ENCODE peak calls at places on chromosome 17, in seven cellular contexts. G, J, M, L, N, O and F are unnamed samples.

GRCh38 chr17:39364236-39365025 is 37.0 kb downstream of the FBXL20 start:
- DNase-seq in G (peak), J (no peak), M (no peak), L (no peak), N (no peak), O (no peak), F (peak)

GRCh38 chr17:64348666-64349065 is 42.0 kb downstream of the PECAM1 start:
- DNase-seq in G (no peak), J (peak), M (no peak), L (no peak), N (no peak), O (no peak), F (no peak)

GRCh38 chr17:38871247-38871991 is 1.6 kb downstream of the LASP1 start:
- DNase-seq in G (peak), J (peak), M (no peak), L (peak), N (no peak), O (peak), F (no peak)

GRCh38 chr17:38605230-38605851 is 411 bp downstream of the SRCIN1 start:
- DNase-seq in G (no peak), J (no peak), M (no peak), L (no peak), N (no peak), O (no peak), F (no peak)

GRCh38 chr17:76077582-76078110 is 1.3 kb upstream of the ZACN start:
- DNase-seq in G (no peak), J (no peak), M (peak), L (no peak), N (no peak), O (no peak), F (no peak)

GRCh38 chr17:50210249-50211225 is 9.1 kb upstream of the COL1A1 start:
- DNase-seq in G (peak), J (peak), M (peak), L (peak), N (no peak), O (no peak), F (peak)

GRCh38 chr17:22193113-22193512 is 500.8 kb downstream of the KCNJ18 start:
- DNase-seq in G (no peak), J (no peak), M (no peak), L (no peak), N (no peak), O (no peak), F (no peak)

GRCh38 chr17:12094336-12094735 is 73.7 kb downstream of the MAP2K4 start:
- DNase-seq in G (no peak), J (no peak), M (no peak), L (no peak), N (no peak), O (no peak), F (no peak)

GRCh38 chr17:2906907-2907306 is 110.7 kb downstream of the RAP1GAP2 start:
- DNase-seq in G (no peak), J (no peak), M (no peak), L (no peak), N (no peak), O (peak), F (no peak)

GRCh38 chr17:80695979-80696378 is 151.3 kb downstream of the RPTOR start:
- DNase-seq in G (no peak), J (no peak), M (no peak), L (peak), N (no peak), O (no peak), F (no peak)

GRCh38 chr17:59829217-59830006 is 63.3 kb downstream of the TUBD1 start:
- DNase-seq in G (peak), J (no peak), M (no peak), L (peak), N (no peak), O (peak), F (no peak)

GRCh38 chr17:29178750-29179231 is 1.4 kb downstream of the MYO18A start:
- DNase-seq in G (no peak), J (peak), M (no peak), L (no peak), N (no peak), O (no peak), F (no peak)

GRCh38 chr17:55774834-55775233 is 24.0 kb downstream of the PCTP start:
- DNase-seq in G (no peak), J (no peak), M (no peak), L (no peak), N (no peak), O (no peak), F (no peak)

GRCh38 chr17:72205357-72205756 is 84.5 kb downstream of the SOX9 start:
- DNase-seq in G (no peak), J (no peak), M (peak), L (no peak), N (no peak), O (no peak), F (no peak)

GRCh38 chr17:80761421-80761871 is 216.8 kb downstream of the RPTOR start:
- DNase-seq in G (peak), J (peak), M (no peak), L (peak), N (no peak), O (no peak), F (peak)

GRCh38 chr17:51850206-51850605 is 308.3 kb downstream of the CA10 start:
- DNase-seq in G (no peak), J (no peak), M (no peak), L (no peak), N (no peak), O (peak), F (no peak)
- TF ChIP-seq CTCF in G (no peak), J (no peak), M (no peak), L (no peak), N (peak), O (no peak), F (peak)

GRCh38 chr17:4375039-4375748 is 8.7 kb upstream of the UBE2G1 start:
- DNase-seq in G (no peak), J (no peak), M (peak), L (no peak), N (no peak), O (peak), F (no peak)

GRCh38 chr17:4381690-4382671 is 15.5 kb upstream of the UBE2G1 start:
- DNase-seq in G (no peak), J (no peak), M (peak), L (peak), N (no peak), O (no peak), F (no peak)

DNA sequence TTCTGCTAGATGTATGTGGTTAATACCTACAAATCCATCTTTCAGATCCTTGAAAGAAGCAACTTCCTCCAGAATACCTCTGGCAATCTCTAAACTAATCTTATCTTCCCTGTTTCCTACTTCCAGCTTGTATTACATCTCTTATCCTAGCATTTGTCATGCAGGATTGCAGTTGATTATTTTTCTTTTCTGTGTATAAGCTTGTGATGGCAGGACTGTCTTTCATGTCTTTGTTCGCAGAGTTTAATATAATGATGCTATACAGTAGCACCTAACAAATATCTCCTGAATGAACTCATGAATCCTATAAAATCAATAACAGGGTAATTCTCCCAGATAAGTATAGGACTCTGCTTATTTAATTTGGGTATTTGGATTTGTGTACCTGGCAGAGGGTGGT is 12.2 kb upstream of the UBE2G1 start:
- DNase-seq in G (no peak), J (no peak), M (no peak), L (no peak), N (no peak), O (no peak), F (no peak)
- TF ChIP-seq CTCF in G (no peak), J (no peak), M (no peak), L (no peak), N (no peak), O (no peak), F (no peak)

GRCh38 chr17:43873091-43873490 is 26.1 kb downstream of the CD300LG start:
- DNase-seq in G (no peak), J (no peak), M (no peak), L (no peak), N (no peak), O (no peak), F (no peak)
- TF ChIP-seq CTCF in G (no peak), J (no peak), M (no peak), L (no peak), N (peak), O (no peak), F (peak)

GRCh38 chr17:1647802-1648581 is 1.7 kb downstream of the RILP start:
- DNase-seq in G (peak), J (peak), M (peak), L (peak), N (no peak), O (no peak), F (peak)
- TF ChIP-seq CTCF in G (peak), J (no peak), M (no peak), L (no peak), N (no peak), O (no peak), F (no peak)

GRCh38 chr17:10352866-10353265 is 19.9 kb downstream of the MYH13 start:
- DNase-seq in G (peak), J (no peak), M (no peak), L (no peak), N (no peak), O (peak), F (no peak)

GRCh38 chr17:10349403-10349802 is 23.4 kb downstream of the MYH13 start:
- DNase-seq in G (no peak), J (no peak), M (no peak), L (no peak), N (no peak), O (peak), F (no peak)
- TF ChIP-seq CTCF in G (peak), J (peak), M (no peak), L (peak), N (no peak), O (peak), F (peak)

GRCh38 chr17:48294989-48295892 is 134.8 kb downstream of the SKAP1 start:
- DNase-seq in G (peak), J (no peak), M (no peak), L (peak), N (no peak), O (peak), F (no peak)

GRCh38 chr17:48296453-48296852 is 133.6 kb downstream of the SKAP1 start:
- DNase-seq in G (no peak), J (no peak), M (no peak), L (no peak), N (no peak), O (no peak), F (no peak)

GRCh38 chr17:48290378-48290777 is 139.6 kb downstream of the SKAP1 start:
- DNase-seq in G (no peak), J (no peak), M (no peak), L (no peak), N (no peak), O (no peak), F (no peak)

GRCh38 chr17:48294193-48294909 is 135.7 kb downstream of the SKAP1 start:
- DNase-seq in G (no peak), J (no peak), M (no peak), L (no peak), N (no peak), O (no peak), F (no peak)

DNA sequence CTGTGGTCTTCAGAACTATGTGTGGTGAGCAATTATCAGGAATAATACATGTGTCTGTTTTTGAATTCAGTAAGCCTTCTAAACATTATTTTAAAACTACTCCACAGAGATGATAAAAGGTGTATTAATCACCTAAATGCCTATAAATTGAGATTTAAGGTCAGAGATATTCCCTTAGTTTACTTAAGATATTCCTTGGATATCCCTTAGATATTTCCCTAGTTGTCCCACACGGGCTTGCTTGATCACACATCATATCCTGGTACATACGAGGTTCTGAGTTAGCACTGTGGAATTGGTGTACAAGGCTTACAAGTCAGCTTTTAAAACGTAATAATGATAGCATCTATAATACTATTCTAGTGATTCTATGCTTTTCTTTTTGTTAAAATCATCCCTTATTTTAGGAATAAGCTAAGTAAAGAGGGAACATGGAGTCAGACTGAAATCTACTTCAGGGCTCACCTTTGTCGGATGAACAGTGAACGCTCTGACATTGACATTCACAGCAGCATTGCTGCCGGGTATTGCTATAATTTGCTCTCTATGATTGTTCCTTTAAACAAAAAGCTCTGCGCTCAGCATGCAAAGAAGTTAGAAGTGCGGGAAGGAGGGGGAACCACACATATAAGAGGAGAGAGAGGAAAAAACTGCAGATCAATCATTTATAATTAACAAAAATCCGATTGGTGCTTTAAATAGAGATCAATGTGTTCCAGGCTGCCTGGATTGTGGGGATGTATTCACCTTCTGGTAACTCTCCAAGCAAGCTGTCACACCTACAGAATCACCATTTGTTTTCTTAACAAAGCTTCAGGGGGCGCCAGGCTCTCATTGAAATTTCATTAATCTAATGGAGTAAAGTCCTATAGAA is 136.5 kb downstream of the SKAP1 start:
- DNase-seq in G (no peak), J (no peak), M (no peak), L (no peak), N (no peak), O (no peak), F (no peak)
- TF ChIP-seq CTCF in G (no peak), J (no peak), M (no peak), L (no peak), N (no peak), O (no peak), F (no peak)

GRCh38 chr17:13306310-13306962 is 288.6 kb upstream of the ELAC2 start:
- DNase-seq in G (peak), J (no peak), M (no peak), L (peak), N (no peak), O (peak), F (no peak)
- TF ChIP-seq CTCF in G (peak), J (no peak), M (no peak), L (peak), N (peak), O (peak), F (peak)

GRCh38 chr17:6512552-6512951 is 43.8 kb downstream of the PITPNM3 start:
- DNase-seq in G (no peak), J (no peak), M (no peak), L (no peak), N (no peak), O (no peak), F (no peak)
- TF ChIP-seq CTCF in G (no peak), J (no peak), M (no peak), L (no peak), N (no peak), O (no peak), F (no peak)

DNA sequence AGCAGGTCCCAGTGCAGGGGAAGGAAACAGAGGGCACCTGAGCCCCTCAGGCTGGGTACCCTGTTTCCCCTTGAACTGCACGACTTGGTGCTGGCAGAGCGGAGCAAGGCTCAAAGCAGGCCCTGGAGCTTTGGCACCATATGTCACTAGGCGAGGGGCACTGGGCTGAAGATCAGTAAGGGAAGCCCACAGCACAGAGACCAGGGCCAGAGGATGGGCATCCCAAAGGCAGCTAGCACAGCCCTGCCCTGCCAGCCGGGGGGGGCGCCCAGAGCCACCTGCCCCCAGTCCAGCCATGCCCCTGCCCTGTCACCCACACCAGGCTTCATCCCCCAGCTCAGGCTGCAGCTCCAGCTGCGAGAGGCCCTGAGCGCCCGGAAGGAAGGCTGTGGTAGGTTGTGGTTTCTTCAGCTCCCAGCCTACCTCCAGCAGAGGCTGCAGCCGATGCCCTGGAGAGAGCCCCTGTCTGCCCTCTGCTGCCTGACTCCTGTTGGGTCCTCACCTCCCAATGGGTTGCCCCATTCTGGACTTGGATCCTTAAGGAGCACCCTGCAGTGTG is 10.9 kb downstream of the NHERF1 start:
- DNase-seq in G (no peak), J (no peak), M (peak), L (no peak), N (no peak), O (peak), F (no peak)
- TF ChIP-seq CTCF in G (no peak), J (no peak), M (no peak), L (no peak), N (no peak), O (peak), F (no peak)

GRCh38 chr17:7130626-7131467 is 16.2 kb upstream of the ASGR2 start:
- DNase-seq in G (no peak), J (no peak), M (peak), L (no peak), N (no peak), O (no peak), F (no peak)

GRCh38 chr17:7133916-7134315 is 19.3 kb upstream of the ASGR2 start:
- DNase-seq in G (no peak), J (no peak), M (no peak), L (no peak), N (no peak), O (no peak), F (no peak)

GRCh38 chr17:7132511-7133094 is 18.0 kb upstream of the ASGR2 start:
- DNase-seq in G (no peak), J (no peak), M (no peak), L (no peak), N (no peak), O (peak), F (no peak)

GRCh38 chr17:7136266-7136877 is 21.8 kb upstream of the ASGR2 start:
- DNase-seq in G (peak), J (peak), M (peak), L (peak), N (peak), O (peak), F (no peak)

GRCh38 chr17:7133424-7133823 is 18.8 kb upstream of the ASGR2 start:
- DNase-seq in G (no peak), J (peak), M (no peak), L (peak), N (no peak), O (peak), F (no peak)
- TF ChIP-seq CTCF in G (peak), J (peak), M (no peak), L (peak), N (peak), O (peak), F (peak)